ENCODE peak calls at places on chromosomes 13 and 19, in four cellular contexts. One of them, this sample, is unnamed.
A peak's percentile ranks its signal among the peaks of the same experiment; 100 is the strongest.

GRCh38 chr19:32199501-32200040 is 145.8 kb upstream of the ZNF507 start:
- DNase-seq in body of pancreas: no peak
- DNase-seq in uterus: no peak
- DNase-seq in effector memory CD4-positive, alpha-beta T cell: no peak
- DNase-seq in this sample: no peak

GRCh38 chr19:14150041-14150769 is 13.8 kb upstream of the ASF1B start:
- DNase-seq in body of pancreas: no peak
- DNase-seq in uterus: no peak
- DNase-seq in effector memory CD4-positive, alpha-beta T cell: no peak
- DNase-seq in this sample: no peak

GRCh38 chr13:45784755-45785675 is 66.5 kb downstream of the SIAH3 start:
- DNase-seq in body of pancreas: no peak
- DNase-seq in uterus: no peak
- DNase-seq in effector memory CD4-positive, alpha-beta T cell: no peak
- DNase-seq in this sample: no peak

GRCh38 chr13:48232420-48233096 is 448 bp upstream of the ITM2B start:
- DNase-seq in body of pancreas: no peak
- DNase-seq in uterus: peak; percentile 80
- DNase-seq in effector memory CD4-positive, alpha-beta T cell: no peak
- DNase-seq in this sample: no peak

GRCh38 chr19:49712397-49712859 is 21.5 kb downstream of the CPT1C start:
- DNase-seq in body of pancreas: peak; percentile 32
- DNase-seq in uterus: peak; percentile 93
- DNase-seq in effector memory CD4-positive, alpha-beta T cell: no peak
- DNase-seq in this sample: no peak

GRCh38 chr13:106033634-106034033 is 501.8 kb downstream of the EFNB2 start:
- DNase-seq in body of pancreas: peak; percentile 21
- DNase-seq in uterus: no peak
- DNase-seq in effector memory CD4-positive, alpha-beta T cell: no peak
- DNase-seq in this sample: no peak

GRCh38 chr19:55581145-55581827 is 638 bp upstream of the ZNF579 start:
- DNase-seq in body of pancreas: no peak
- DNase-seq in uterus: no peak
- DNase-seq in effector memory CD4-positive, alpha-beta T cell: no peak
- DNase-seq in this sample: no peak

GRCh38 chr19:4914736-4915501 is 5.6 kb downstream of the UHRF1 start:
- DNase-seq in body of pancreas: no peak
- DNase-seq in uterus: no peak
- DNase-seq in effector memory CD4-positive, alpha-beta T cell: peak; percentile 60
- DNase-seq in this sample: peak; percentile 62

GRCh38 chr13:32206097-32206740 is 108.9 kb downstream of the ZAR1L start:
- DNase-seq in body of pancreas: no peak
- DNase-seq in uterus: no peak
- DNase-seq in effector memory CD4-positive, alpha-beta T cell: no peak
- DNase-seq in this sample: no peak

GRCh38 chr13:49272296-49272695 is 24.6 kb downstream of the CDADC1 start:
- DNase-seq in body of pancreas: no peak
- DNase-seq in uterus: no peak
- DNase-seq in effector memory CD4-positive, alpha-beta T cell: no peak
- DNase-seq in this sample: no peak

GRCh38 chr13:74258951-74259350 is 124.7 kb upstream of the KLF12 start:
- DNase-seq in body of pancreas: no peak
- DNase-seq in uterus: no peak
- DNase-seq in effector memory CD4-positive, alpha-beta T cell: no peak
- DNase-seq in this sample: no peak

GRCh38 chr19:4952945-4953344 is 16.0 kb upstream of the KDM4B start:
- DNase-seq in body of pancreas: no peak
- DNase-seq in uterus: no peak
- DNase-seq in effector memory CD4-positive, alpha-beta T cell: no peak
- DNase-seq in this sample: no peak

GRCh38 chr19:55502197-55502952 is 14.1 kb downstream of the SSC5D start:
- DNase-seq in body of pancreas: no peak
- DNase-seq in uterus: no peak
- DNase-seq in effector memory CD4-positive, alpha-beta T cell: no peak
- DNase-seq in this sample: no peak

GRCh38 chr13:93398167-93398566 is 171.6 kb downstream of the GPC6 start:
- DNase-seq in body of pancreas: no peak
- DNase-seq in uterus: no peak
- DNase-seq in effector memory CD4-positive, alpha-beta T cell: no peak
- DNase-seq in this sample: no peak

GRCh38 chr19:41936416-41936850 is 8.2 kb upstream of the ERFL start:
- DNase-seq in body of pancreas: no peak
- DNase-seq in uterus: no peak
- DNase-seq in effector memory CD4-positive, alpha-beta T cell: peak; percentile 49
- DNase-seq in this sample: no peak

GRCh38 chr19:32387701-32388392 is 17.7 kb upstream of the DPY19L3 start:
- DNase-seq in body of pancreas: peak; percentile 29
- DNase-seq in uterus: peak; percentile 35
- DNase-seq in effector memory CD4-positive, alpha-beta T cell: no peak
- DNase-seq in this sample: no peak

GRCh38 chr13:111210945-111211469 is 95.9 kb downstream of the ARHGEF7 start:
- DNase-seq in body of pancreas: no peak
- DNase-seq in uterus: no peak
- DNase-seq in effector memory CD4-positive, alpha-beta T cell: no peak
- DNase-seq in this sample: no peak

GRCh38 chr19:23384166-23384565 is 11.1 kb downstream of the ZNF91 start:
- DNase-seq in body of pancreas: no peak
- DNase-seq in uterus: no peak
- DNase-seq in effector memory CD4-positive, alpha-beta T cell: no peak
- DNase-seq in this sample: no peak

GRCh38 chr13:56528040-56528760 is 612.5 kb upstream of the PRR20A start:
- DNase-seq in body of pancreas: no peak
- DNase-seq in uterus: no peak
- DNase-seq in effector memory CD4-positive, alpha-beta T cell: no peak
- DNase-seq in this sample: no peak

GRCh38 chr19:40225440-40226305 is 816 bp downstream of the CCNP start:
- DNase-seq in body of pancreas: no peak
- DNase-seq in uterus: no peak
- DNase-seq in effector memory CD4-positive, alpha-beta T cell: no peak
- DNase-seq in this sample: no peak

GRCh38 chr19:40221858-40222619 is 3.9 kb upstream of the TTC9B start:
- DNase-seq in body of pancreas: peak; percentile 84
- DNase-seq in uterus: peak; percentile 78
- DNase-seq in effector memory CD4-positive, alpha-beta T cell: peak; percentile 59
- DNase-seq in this sample: peak; percentile 71

GRCh38 chr19:40220674-40221073 is 2.5 kb upstream of the TTC9B start:
- DNase-seq in body of pancreas: no peak
- DNase-seq in uterus: no peak
- DNase-seq in effector memory CD4-positive, alpha-beta T cell: no peak
- DNase-seq in this sample: no peak

GRCh38 chr19:40224342-40225148 is 1.9 kb downstream of the CCNP start:
- DNase-seq in body of pancreas: no peak
- DNase-seq in uterus: no peak
- DNase-seq in effector memory CD4-positive, alpha-beta T cell: no peak
- DNase-seq in this sample: no peak

GRCh38 chr19:40223135-40223822 is 3.2 kb downstream of the CCNP start:
- DNase-seq in body of pancreas: peak; percentile 51
- DNase-seq in uterus: no peak
- DNase-seq in effector memory CD4-positive, alpha-beta T cell: peak; percentile 19
- DNase-seq in this sample: no peak
- H3K4me3 ChIP-seq in body of pancreas: no peak overlapping the region
- H3K4me3 ChIP-seq in uterus: no peak overlapping the region
- H3K4me3 ChIP-seq in effector memory CD4-positive, alpha-beta T cell: peak overlapping the region; percentile 6
- H3K4me3 ChIP-seq in this sample: no peak overlapping the region

DNA sequence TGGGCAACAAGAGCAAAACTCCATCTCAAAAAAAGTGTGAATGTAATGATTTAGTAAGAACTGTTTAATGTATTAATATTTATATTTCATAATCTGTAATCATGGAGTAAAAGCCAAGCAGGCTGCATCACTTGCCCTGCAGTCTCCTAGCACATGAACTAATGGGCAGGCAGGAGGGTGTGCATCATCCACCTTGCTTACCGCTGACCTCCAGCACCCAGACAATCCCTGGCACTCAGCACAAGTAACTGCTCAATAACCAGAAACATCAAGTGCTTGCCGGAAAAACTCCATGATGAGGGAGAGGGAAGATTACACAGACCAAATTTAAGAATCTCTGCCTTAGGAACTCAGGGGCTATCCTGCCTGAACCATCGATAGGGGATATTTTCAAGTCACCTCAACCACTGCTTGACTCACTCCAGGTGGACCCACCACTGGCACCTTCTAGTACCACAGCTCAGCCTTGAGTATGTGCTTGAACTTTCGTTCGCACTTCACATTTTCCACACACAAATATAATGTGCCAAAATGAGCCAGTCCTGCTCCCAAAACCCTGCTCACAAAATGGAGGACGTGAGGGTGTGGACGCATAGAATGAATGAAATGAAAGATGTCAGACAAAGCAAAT is 18.6 kb downstream of the BRD4 start:
- DNase-seq in body of pancreas: no peak
- DNase-seq in uterus: no peak
- DNase-seq in effector memory CD4-positive, alpha-beta T cell: no peak
- DNase-seq in this sample: no peak
- H3K27ac ChIP-seq in body of pancreas: no peak overlapping the region
- H3K27ac ChIP-seq in uterus: no peak overlapping the region
- H3K27ac ChIP-seq in effector memory CD4-positive, alpha-beta T cell: no peak overlapping the region
- H3K27ac ChIP-seq in this sample: no peak overlapping the region

GRCh38 chr13:24275041-24275440 is 34.3 kb upstream of the C1QTNF9 start:
- DNase-seq in body of pancreas: no peak
- DNase-seq in uterus: no peak
- DNase-seq in effector memory CD4-positive, alpha-beta T cell: no peak
- DNase-seq in this sample: no peak

GRCh38 chr13:24276310-24276709 is 33.1 kb upstream of the C1QTNF9 start:
- DNase-seq in body of pancreas: no peak
- DNase-seq in uterus: no peak
- DNase-seq in effector memory CD4-positive, alpha-beta T cell: no peak
- DNase-seq in this sample: no peak

GRCh38 chr13:24279706-24280105 is 29.7 kb upstream of the C1QTNF9 start:
- DNase-seq in body of pancreas: no peak
- DNase-seq in uterus: no peak
- DNase-seq in effector memory CD4-positive, alpha-beta T cell: no peak
- DNase-seq in this sample: no peak

GRCh38 chr13:24279267-24279666 is 30.1 kb upstream of the C1QTNF9 start:
- DNase-seq in body of pancreas: no peak
- DNase-seq in uterus: no peak
- DNase-seq in effector memory CD4-positive, alpha-beta T cell: no peak
- DNase-seq in this sample: no peak

DNA sequence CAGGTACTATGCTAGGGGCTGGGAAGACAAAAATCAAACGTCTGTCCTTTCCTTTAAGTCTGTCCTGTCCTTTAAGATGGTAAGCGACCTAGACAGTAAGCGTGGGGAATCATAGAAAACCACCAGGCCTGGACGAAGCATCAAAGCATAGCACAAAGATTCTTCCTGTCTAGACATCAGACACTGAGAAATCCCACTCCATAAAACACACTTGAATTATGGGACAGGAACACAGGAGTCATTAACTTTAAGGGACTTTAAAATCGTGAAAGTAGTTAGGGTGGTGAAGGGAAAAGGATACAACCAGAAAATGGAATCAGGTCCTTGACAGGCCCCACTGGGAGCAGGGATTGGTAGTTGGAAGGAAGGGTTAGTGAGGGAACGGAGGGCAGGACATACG is 31.7 kb upstream of the C1QTNF9 start:
- DNase-seq in body of pancreas: no peak
- DNase-seq in uterus: no peak
- DNase-seq in effector memory CD4-positive, alpha-beta T cell: no peak
- DNase-seq in this sample: no peak
- H3K4me1 ChIP-seq in body of pancreas: peaks cover 9% of the 10 kb centered on the region
- H3K4me1 ChIP-seq in uterus: no peaks in the 10 kb centered on the region
- H3K4me1 ChIP-seq in effector memory CD4-positive, alpha-beta T cell: peaks cover 67% of the 10 kb centered on the region
- H3K4me1 ChIP-seq in this sample: peaks cover 57% of the 10 kb centered on the region

GRCh38 chr13:113013878-113014751 is 45.1 kb downstream of the MCF2L start:
- DNase-seq in body of pancreas: no peak
- DNase-seq in uterus: no peak
- DNase-seq in effector memory CD4-positive, alpha-beta T cell: no peak
- DNase-seq in this sample: peak; percentile 34
- H3K4me3 ChIP-seq in body of pancreas: no peak overlapping the region
- H3K4me3 ChIP-seq in uterus: no peak overlapping the region
- H3K4me3 ChIP-seq in effector memory CD4-positive, alpha-beta T cell: no peak overlapping the region
- H3K4me3 ChIP-seq in this sample: no peak overlapping the region

GRCh38 chr19:3046621-3047306 is 15.5 kb downstream of the TLE5 start:
- DNase-seq in body of pancreas: peak; percentile 57
- DNase-seq in uterus: peak; percentile 75
- DNase-seq in effector memory CD4-positive, alpha-beta T cell: no peak
- DNase-seq in this sample: peak; percentile 49
- H3K27ac ChIP-seq in body of pancreas: peak overlapping the region; percentile 59
- H3K27ac ChIP-seq in uterus: peak overlapping the region; percentile 95
- H3K27ac ChIP-seq in effector memory CD4-positive, alpha-beta T cell: peak overlapping the region; percentile 31
- H3K27ac ChIP-seq in this sample: peak overlapping the region; percentile 62

GRCh38 chr19:35316560-35316959 is 12.4 kb upstream of the CD22 start:
- DNase-seq in body of pancreas: no peak
- DNase-seq in uterus: no peak
- DNase-seq in effector memory CD4-positive, alpha-beta T cell: no peak
- DNase-seq in this sample: no peak

GRCh38 chr19:35314858-35315470 is 14.0 kb upstream of the CD22 start:
- DNase-seq in body of pancreas: no peak
- DNase-seq in uterus: no peak
- DNase-seq in effector memory CD4-positive, alpha-beta T cell: no peak
- DNase-seq in this sample: no peak

GRCh38 chr19:35314031-35314430 is 15.0 kb upstream of the CD22 start:
- DNase-seq in body of pancreas: no peak
- DNase-seq in uterus: no peak
- DNase-seq in effector memory CD4-positive, alpha-beta T cell: no peak
- DNase-seq in this sample: no peak

GRCh38 chr19:35317464-35318043 is 11.4 kb upstream of the CD22 start:
- DNase-seq in body of pancreas: no peak
- DNase-seq in uterus: no peak
- DNase-seq in effector memory CD4-positive, alpha-beta T cell: no peak
- DNase-seq in this sample: no peak

GRCh38 chr19:35315883-35316282 is 13.1 kb upstream of the CD22 start:
- DNase-seq in body of pancreas: no peak
- DNase-seq in uterus: no peak
- DNase-seq in effector memory CD4-positive, alpha-beta T cell: no peak
- DNase-seq in this sample: no peak
- H3K4me1 ChIP-seq in body of pancreas: no peaks in the 10 kb centered on the region
- H3K4me1 ChIP-seq in uterus: no peaks in the 10 kb centered on the region
- H3K4me1 ChIP-seq in effector memory CD4-positive, alpha-beta T cell: peaks cover 5% of the 10 kb centered on the region
- H3K4me1 ChIP-seq in this sample: peaks cover 22% of the 10 kb centered on the region

DNA sequence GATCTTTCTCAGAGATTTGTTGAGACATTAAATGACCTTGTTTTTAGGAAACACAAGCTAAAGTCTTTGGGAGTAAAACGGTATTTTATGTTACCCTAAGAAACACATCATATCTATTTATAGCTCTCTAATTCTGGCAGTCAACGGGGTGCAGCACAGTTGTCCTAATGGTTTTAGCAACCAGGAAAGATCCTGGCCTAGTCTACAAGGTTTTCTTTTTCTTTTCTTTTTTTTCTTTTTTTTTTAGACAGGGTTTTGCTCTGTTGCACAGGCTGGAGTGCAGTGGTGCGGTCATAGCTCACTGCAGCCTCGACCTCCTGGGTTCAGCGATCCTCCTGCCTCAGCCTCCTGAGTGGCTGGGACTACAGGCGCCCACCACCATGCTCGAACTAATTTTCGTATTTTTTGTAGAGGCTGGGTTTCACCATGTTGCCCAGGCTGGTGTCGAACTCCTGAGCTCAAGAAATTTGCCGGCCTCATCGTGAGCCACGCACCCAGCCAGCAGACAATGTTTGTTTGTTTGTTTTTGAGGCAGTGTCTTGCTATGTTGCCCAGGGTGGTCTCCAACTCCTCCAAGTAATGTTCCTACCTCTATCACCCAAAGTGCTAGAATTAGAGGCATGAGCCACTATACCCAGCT is 759 bp upstream of the COX7A1 start:
- DNase-seq in body of pancreas: no peak
- DNase-seq in uterus: no peak
- DNase-seq in effector memory CD4-positive, alpha-beta T cell: no peak
- DNase-seq in this sample: no peak
- H3K4me3 ChIP-seq in body of pancreas: no peak overlapping the region
- H3K4me3 ChIP-seq in uterus: peak overlapping the region; percentile 50
- H3K4me3 ChIP-seq in effector memory CD4-positive, alpha-beta T cell: no peak overlapping the region
- H3K4me3 ChIP-seq in this sample: peak overlapping the region; percentile 63

This sample was measured in lower lobe of right lung.